ENCODE peak calls at places on chromosomes 3 and 15, in seven cellular contexts. R is neural progenitor cell, U is MM.1S, F is GM23338, E is GM23248, Z is PC-3, X is PC-9. C is an unnamed sample.

GRCh38 chr3:197541756-197542539 is 13.8 kb downstream of the BDH1 start:
- DNase-seq in F (peak; percentile 92), X (no peak), R (peak; percentile 86), U (no peak), E (peak; percentile 86), Z (no peak), C (peak; percentile 92)

GRCh38 chr3:43162573-43163084 is 56.8 kb upstream of the POMGNT2 start:
- DNase-seq in R (no peak), U (peak; percentile 79), Z (no peak), X (no peak), E (no peak), F (peak; percentile 29), C (no peak)

GRCh38 chr15:35194296-35194695 is 109.2 kb upstream of the NANOGP8 start:
- DNase-seq in X (no peak), R (no peak), U (no peak), E (peak; percentile 41), Z (no peak), F (no peak), C (no peak)

GRCh38 chr15:75655911-75656310 is 8.2 kb downstream of the SNX33 start:
- DNase-seq in X (no peak), E (no peak), F (no peak), Z (no peak), U (no peak), R (no peak), C (no peak)

GRCh38 chr15:79608041-79608440 is 175.9 kb downstream of the MINAR1 start:
- DNase-seq in X (no peak), F (no peak), U (no peak), R (no peak), Z (no peak), E (no peak), C (peak; percentile 33)

GRCh38 chr15:78004222-78004727 is 73.2 kb downstream of the TBC1D2B start:
- DNase-seq in E (no peak), Z (no peak), X (no peak), F (no peak), R (peak; percentile 23), U (no peak), C (no peak)

GRCh38 chr3:29202368-29202767 is 78.5 kb upstream of the RBMS3 start:
- DNase-seq in U (no peak), Z (peak; percentile 84), F (no peak), E (peak; percentile 44), R (no peak), X (no peak), C (no peak)

GRCh38 chr15:45425135-45425534 is 46.8 kb upstream of the GATM start:
- DNase-seq in X (no peak), F (no peak), Z (peak; percentile 60), E (peak; percentile 77), R (no peak), U (no peak), C (no peak)

GRCh38 chr3:127325630-127325961 is 37.8 kb upstream of the PRR20G start:
- DNase-seq in F (no peak), Z (no peak), X (no peak), R (no peak), U (no peak), E (peak; percentile 38), C (no peak)

GRCh38 chr3:194062825-194063224 is 73.1 kb upstream of the HES1 start:
- DNase-seq in U (no peak), Z (no peak), E (no peak), F (no peak), R (no peak), X (no peak), C (no peak)

GRCh38 chr3:173371848-173372487 is 25.6 kb upstream of the NLGN1 start:
- DNase-seq in E (peak; percentile 69), Z (peak; percentile 59), U (peak; percentile 38), R (peak; percentile 33), F (peak; percentile 57), X (peak; percentile 46), C (peak; percentile 21)

GRCh38 chr15:34436956-34437442 is 609 bp downstream of the GOLGA8A start:
- DNase-seq in E (peak; percentile 69), X (peak; percentile 46), F (peak; percentile 63), Z (peak; percentile 47), U (peak; percentile 65), R (peak; percentile 82), C (peak; percentile 78)

GRCh38 chr15:56207092-56207491 is 36.6 kb downstream of the RFX7 start:
- DNase-seq in R (no peak), F (no peak), U (peak; percentile 55), Z (no peak), E (no peak), X (no peak), C (no peak)

GRCh38 chr15:40097968-40098476 is 10.7 kb downstream of the BMF start:
- DNase-seq in X (no peak), E (peak; percentile 68), F (peak; percentile 52), R (no peak), Z (no peak), U (peak; percentile 77), C (no peak)

GRCh38 chr3:65714138-65714537 is 324.6 kb downstream of the MAGI1 start:
- DNase-seq in E (peak; percentile 17), U (no peak), Z (no peak), X (no peak), R (no peak), F (no peak), C (no peak)

GRCh38 chr15:101256756-101257155 is 4.9 kb upstream of the CHSY1 start:
- DNase-seq in Z (peak; percentile 13), F (peak; percentile 52), X (no peak), E (peak; percentile 59), U (peak; percentile 48), R (no peak), C (no peak)

GRCh38 chr3:53773586-53774368 is 72.4 kb downstream of the CHDH start:
- DNase-seq in E (peak; percentile 95), R (no peak), X (no peak), U (no peak), Z (no peak), F (no peak), C (peak; percentile 60)

GRCh38 chr15:43550527-43551363 is 33.3 kb downstream of the MAP1A start:
- DNase-seq in U (no peak), X (no peak), F (no peak), Z (no peak), E (peak; percentile 86), R (no peak), C (no peak)

GRCh38 chr15:95929232-95929846 is 401.2 kb upstream of the NR2F2 start:
- DNase-seq in R (no peak), F (no peak), X (no peak), U (peak; percentile 95), E (no peak), Z (no peak), C (no peak)

GRCh38 chr3:13879946-13880810 is at the start of gene WNT7A:
- DNase-seq in U (no peak), Z (peak; percentile 62), X (peak; percentile 79), F (peak; percentile 69), E (peak; percentile 46), R (peak; percentile 82), C (peak; percentile 91)

GRCh38 chr15:68818088-68818670 is 2.5 kb downstream of the ANP32A start:
- DNase-seq in F (peak; percentile 82), Z (peak; percentile 62), X (peak; percentile 67), E (peak; percentile 83), U (peak; percentile 57), R (peak; percentile 87), C (peak; percentile 87)

GRCh38 chr3:112531358-112531781 is 30.4 kb downstream of the ATG3 start:
- DNase-seq in F (peak; percentile 51), U (peak; percentile 56), Z (peak; percentile 71), E (peak; percentile 56), X (no peak), R (peak; percentile 15), C (peak; percentile 27)

DNA sequence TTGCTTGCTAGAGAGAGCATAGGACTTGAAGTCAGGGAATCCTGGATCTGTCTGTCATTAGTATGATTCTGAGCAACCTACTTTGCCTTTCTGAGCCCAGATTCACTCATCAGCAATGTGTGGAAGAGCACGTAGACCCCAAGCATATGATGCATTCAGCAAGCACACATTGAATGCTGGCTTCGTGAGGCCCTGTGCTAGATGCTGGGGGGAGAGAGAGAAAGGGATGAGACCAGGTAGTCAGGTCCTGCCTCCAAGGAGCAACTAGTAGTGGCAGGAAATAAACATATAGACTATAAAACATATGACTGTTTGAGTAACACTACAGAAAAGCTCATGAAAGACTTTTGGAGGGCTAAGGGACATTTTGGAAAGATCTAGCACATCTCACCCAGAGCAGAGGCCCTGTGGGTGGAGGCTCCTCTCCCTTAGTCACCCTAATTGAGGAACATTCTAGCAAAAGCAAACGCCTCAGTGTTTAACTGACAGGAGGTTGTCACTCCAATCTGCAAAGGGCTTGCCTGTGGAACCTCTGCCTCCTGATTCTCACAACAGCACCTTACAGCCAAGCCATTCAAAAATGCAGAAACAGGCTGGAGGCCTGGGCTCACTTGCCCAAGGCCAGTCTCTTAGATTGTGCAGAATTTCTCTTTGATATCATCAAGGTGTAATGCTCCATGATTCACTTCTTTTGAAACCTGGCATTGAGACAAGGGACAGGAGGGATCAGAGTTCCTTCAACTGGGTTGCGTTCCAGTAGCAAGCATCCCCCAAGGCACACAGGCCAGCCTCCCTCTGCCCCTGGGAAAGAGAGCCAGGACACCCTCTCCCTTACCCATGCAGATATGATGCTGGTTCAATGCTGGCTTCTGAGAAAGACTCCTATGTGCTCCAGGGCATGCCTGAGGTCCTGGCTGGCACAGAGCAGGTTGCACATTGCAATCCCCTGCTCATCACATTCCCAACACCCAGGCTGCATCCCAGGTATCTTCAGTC is 26.1 kb downstream of the STARD5 start:
- DNase-seq in Z (peak; percentile 17), F (no peak), U (no peak), X (no peak), R (no peak), E (no peak), C (no peak)
- H3F3A ChIP-seq in Z (no peaks in the 10 kb centered on the region), F (no peaks in the 10 kb centered on the region), U (peaks cover 89% of the 10 kb centered on the region), X (no peaks in the 10 kb centered on the region), R (no peaks in the 10 kb centered on the region), E (peaks cover 14% of the 10 kb centered on the region), C (no peaks in the 10 kb centered on the region)

DNA sequence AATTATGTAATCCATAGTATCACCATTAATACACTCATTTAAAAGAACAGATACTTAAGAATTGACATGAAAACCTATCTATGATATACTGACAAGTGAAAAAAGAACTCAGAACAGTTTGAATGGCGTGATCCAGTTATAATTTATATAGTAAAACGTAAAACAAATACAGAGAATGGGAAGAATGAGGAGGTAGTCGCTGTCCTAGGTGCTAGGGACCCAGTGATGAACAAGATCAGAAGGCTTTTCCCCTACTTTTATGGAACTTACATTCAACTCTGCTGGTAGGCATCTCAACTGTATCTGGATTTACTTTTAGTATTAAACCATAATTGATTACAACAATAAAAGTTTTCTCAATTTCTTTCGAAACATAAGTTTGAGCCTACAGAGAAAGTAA is 31.8 kb downstream of the GSK3B start:
- DNase-seq in X (no peak), E (peak; percentile 5), F (peak; percentile 43), U (no peak), R (no peak), Z (peak; percentile 16), C (no peak)
- H3F3A ChIP-seq in X (peaks cover 17% of the 10 kb centered on the region), E (peaks cover 9% of the 10 kb centered on the region), F (no peaks in the 10 kb centered on the region), U (no peaks in the 10 kb centered on the region), R (no peaks in the 10 kb centered on the region), Z (no peaks in the 10 kb centered on the region), C (peaks cover 4% of the 10 kb centered on the region)

GRCh38 chr15:52227456-52227855 is 36.3 kb upstream of the GNB5 start:
- DNase-seq in X (peak; percentile 43), F (peak; percentile 92), R (peak; percentile 82), U (peak; percentile 88), E (peak; percentile 85), Z (peak; percentile 74), C (peak; percentile 72)
- H3F3A ChIP-seq in X (peaks cover 5% of the 10 kb centered on the region), F (no peaks in the 10 kb centered on the region), R (peaks cover 7% of the 10 kb centered on the region), U (peaks cover 5% of the 10 kb centered on the region), E (peaks cover 3% of the 10 kb centered on the region), Z (no peaks in the 10 kb centered on the region), C (peaks cover 5% of the 10 kb centered on the region)

GRCh38 chr3:133494469-133494868 is 79.0 kb upstream of the CDV3 start:
- DNase-seq in X (no peak), U (no peak), R (peak; percentile 53), F (peak; percentile 76), Z (no peak), E (peak; percentile 30), C (no peak)
- H3F3A ChIP-seq in X (no peaks in the 10 kb centered on the region), U (peaks cover 15% of the 10 kb centered on the region), R (peaks cover 5% of the 10 kb centered on the region), F (no peaks in the 10 kb centered on the region), Z (no peaks in the 10 kb centered on the region), E (peaks cover under 1% of the 10 kb centered on the region), C (no peaks in the 10 kb centered on the region)

C was measured in SK-N-SH.